ENCODE peak calls at places on chromosomes 13 and 19, in five cellular contexts. I is GM12865, C is tibial nerve, A is HCT116, S is choroid plexus epithelial cell. T is an unnamed sample.

GRCh38 chr13:102670130-102670529 is 24.7 kb downstream of the METTL21C start:
- DNase-seq in I (no peak), C (no peak), A (no peak), S (no peak), T (no peak)

GRCh38 chr13:62309904-62310303 is 894.3 kb upstream of the PCDH20 start:
- DNase-seq in I (no peak), C (no peak), A (no peak), S (no peak), T (no peak)

GRCh38 chr19:4297901-4298771 is 4.1 kb downstream of the TMIGD2 start:
- DNase-seq in I (no peak), C (no peak), A (no peak), S (no peak), T (no peak)

GRCh38 chr13:90899411-90899810 is 448.1 kb upstream of the MIR17HG start:
- DNase-seq in I (no peak), C (no peak), A (no peak), S (no peak), T (peak; percentile 35)

GRCh38 chr19:39993605-39994004 is 3.3 kb upstream of the ZNF546 start:
- DNase-seq in I (no peak), C (no peak), A (no peak), S (no peak), T (no peak)

GRCh38 chr19:53365899-53366493 is 491 bp downstream of the ZNF525 start:
- DNase-seq in I (peak; percentile 60), C (no peak), A (no peak), S (no peak), T (no peak)

GRCh38 chr19:3849092-3849491 is 19.7 kb downstream of the ZFR2 start:
- DNase-seq in I (peak; percentile 64), C (no peak), A (peak; percentile 65), S (peak; percentile 23), T (no peak)

GRCh38 chr19:7506385-7507328 is 9.2 kb upstream of the ZNF358 start:
- DNase-seq in I (peak; percentile 68), C (peak; percentile 82), A (peak; percentile 99), S (peak; percentile 79), T (peak; percentile 88)

GRCh38 chr19:2059422-2060201 is 8.6 kb upstream of the MKNK2 start:
- DNase-seq in I (no peak), C (no peak), A (peak; percentile 83), S (peak; percentile 85), T (no peak)

GRCh38 chr19:17121736-17122293 is 46.2 kb downstream of the MYO9B start:
- DNase-seq in I (peak; percentile 70), C (no peak), A (no peak), S (peak; percentile 30), T (no peak)

GRCh38 chr19:6536138-6536671 is 5.4 kb downstream of the TNFSF9 start:
- DNase-seq in I (peak; percentile 99), C (no peak), A (peak; percentile 91), S (peak; percentile 51), T (no peak)

GRCh38 chr19:29596885-29597525 is 9.1 kb upstream of the POP4 start:
- DNase-seq in I (no peak), C (no peak), A (no peak), S (peak; percentile 48), T (no peak)

GRCh38 chr19:3365447-3366103 is 808 bp upstream of the NFIC start:
- DNase-seq in I (peak; percentile 67), C (peak; percentile 64), A (peak; percentile 40), S (peak; percentile 73), T (no peak)

GRCh38 chr19:5478241-5478924 is 23.2 kb downstream of the ZNRF4 start:
- DNase-seq in I (no peak), C (no peak), A (no peak), S (no peak), T (no peak)

GRCh38 chr19:8526345-8527062 is 12.5 kb upstream of the ZNF414 start:
- DNase-seq in I (peak; percentile 83), C (peak; percentile 91), A (peak; percentile 75), S (peak; percentile 93), T (no peak)

GRCh38 chr13:74644239-74644638 is 510.0 kb upstream of the KLF12 start:
- DNase-seq in I (no peak), C (no peak), A (no peak), S (peak; percentile 67), T (peak; percentile 7)

GRCh38 chr19:10111405-10111811 is at the start of gene P2RY11:
- DNase-seq in I (peak; percentile 79), C (no peak), A (no peak), S (no peak), T (no peak)

GRCh38 chr13:69683921-69684663 is 423.5 kb upstream of the ATXN8OS start:
- DNase-seq in I (peak; percentile 29), C (no peak), A (no peak), S (no peak), T (no peak)

GRCh38 chr19:40783711-40784110 is 5.7 kb downstream of the RAB4B start:
- DNase-seq in I (no peak), C (no peak), A (no peak), S (no peak), T (no peak)

GRCh38 chr13:41004875-41005693 is 14.0 kb downstream of the ELF1 start:
- DNase-seq in I (peak; percentile 89), C (no peak), A (no peak), S (peak; percentile 36), T (no peak)

GRCh38 chr13:114101325-114101821 is 31.1 kb downstream of the RASA3 start:
- DNase-seq in I (no peak), C (no peak), A (no peak), S (no peak), T (no peak)

GRCh38 chr19:4149518-4150288 is 3.7 kb upstream of the CREB3L3 start:
- DNase-seq in I (no peak), C (no peak), A (no peak), S (no peak), T (no peak)

GRCh38 chr13:47004552-47004951 is 107.7 kb upstream of the HTR2A start:
- DNase-seq in I (no peak), C (no peak), A (no peak), S (no peak), T (no peak)

GRCh38 chr19:55600336-55601028 is 394 bp downstream of the ZNF524 start:
- DNase-seq in I (no peak), C (no peak), A (no peak), S (no peak), T (no peak)

GRCh38 chr13:59566544-59566943 is 597.2 kb downstream of the DIAPH3 start:
- DNase-seq in I (no peak), C (no peak), A (no peak), S (no peak), T (no peak)

GRCh38 chr13:76921516-76921915 is 26.8 kb upstream of the ACOD1 start:
- DNase-seq in I (no peak), C (no peak), A (no peak), S (no peak), T (no peak)

GRCh38 chr19:10191347-10191746 is 3.4 kb downstream of the DNMT1 start:
- DNase-seq in I (no peak), C (peak; percentile 51), A (no peak), S (peak; percentile 87), T (no peak)

GRCh38 chr13:92716749-92717148 is 509.9 kb upstream of the GPC6 start:
- DNase-seq in I (no peak), C (peak; percentile 5), A (no peak), S (peak; percentile 42), T (no peak)

GRCh38 chr19:11194173-11194572 is 3.2 kb downstream of the KANK2 start:
- DNase-seq in I (no peak), C (no peak), A (no peak), S (no peak), T (no peak)

GRCh38 chr19:11195169-11195568 is 2.2 kb downstream of the KANK2 start:
- DNase-seq in I (peak; percentile 49), C (no peak), A (no peak), S (peak; percentile 31), T (no peak)

GRCh38 chr19:11191934-11192333 is 5.4 kb downstream of the KANK2 start:
- DNase-seq in I (peak; percentile 66), C (no peak), A (no peak), S (no peak), T (no peak)

GRCh38 chr19:11194657-11195056 is 2.7 kb downstream of the KANK2 start:
- DNase-seq in I (no peak), C (no peak), A (no peak), S (peak; percentile 25), T (no peak)

DNA sequence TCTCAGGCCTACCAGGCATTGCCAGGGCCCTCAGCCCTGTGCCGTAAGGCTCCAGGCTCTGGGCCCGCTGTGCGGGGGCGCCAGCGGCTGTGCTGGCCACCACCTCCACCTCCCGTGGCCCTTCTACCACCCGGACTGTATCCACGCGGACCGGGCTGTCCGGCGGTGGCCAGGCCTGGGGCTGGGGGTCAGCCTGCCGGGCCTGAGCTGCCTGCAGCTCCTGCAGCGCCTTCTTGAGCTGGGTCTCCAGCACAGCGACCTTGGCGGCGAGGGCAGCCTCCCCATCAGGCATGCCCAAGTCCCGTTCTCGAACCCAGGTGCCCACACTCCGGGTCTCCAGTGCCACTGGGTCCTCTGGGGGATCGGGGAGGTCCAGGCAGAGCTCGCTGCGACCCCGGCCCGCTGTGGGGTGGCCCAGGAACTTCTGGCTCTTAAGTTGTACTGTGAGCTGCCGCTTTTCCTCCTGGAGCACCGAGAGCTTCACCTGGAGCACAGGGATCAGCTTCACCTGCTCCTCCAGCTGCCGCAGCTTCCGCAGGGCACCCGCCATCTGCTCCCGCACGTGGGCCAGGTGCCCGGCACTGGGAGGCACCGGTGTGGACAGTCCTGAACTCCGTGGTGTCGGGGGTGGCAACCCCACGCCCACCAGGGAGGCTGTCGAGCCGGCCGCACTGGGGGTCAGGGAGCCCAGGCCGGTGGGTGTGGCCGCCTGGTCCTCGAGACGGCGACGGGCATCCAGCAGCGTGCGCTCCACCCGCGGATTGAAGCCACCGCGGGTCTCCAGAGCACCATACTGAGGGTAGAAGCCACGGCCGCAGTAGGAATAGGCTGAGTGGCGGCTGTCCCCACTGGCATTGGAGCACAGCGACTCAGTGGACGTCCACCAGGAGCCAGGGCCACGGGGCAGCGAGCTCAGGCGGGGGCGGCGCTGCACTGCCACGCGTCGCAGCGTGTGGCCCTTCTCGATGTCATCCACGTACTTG is 4.1 kb downstream of the KANK2 start:
- DNase-seq in I (no peak), C (no peak), A (no peak), S (no peak), T (no peak)
- H3K4me3 ChIP-seq in I (no peak overlapping the region), C (no peak overlapping the region), A (no peak overlapping the region), S (no peak overlapping the region), T (no peak overlapping the region)

GRCh38 chr13:51603716-51604115 is 19.5 kb downstream of the WDFY2 start:
- DNase-seq in I (no peak), C (no peak), A (no peak), S (no peak), T (no peak)

GRCh38 chr13:51601601-51602348 is 17.5 kb downstream of the WDFY2 start:
- DNase-seq in I (no peak), C (no peak), A (no peak), S (no peak), T (no peak)

GRCh38 chr13:51594432-51594831 is 10.2 kb downstream of the WDFY2 start:
- DNase-seq in I (no peak), C (no peak), A (no peak), S (no peak), T (no peak)

GRCh38 chr13:51600703-51601102 is 16.4 kb downstream of the WDFY2 start:
- DNase-seq in I (no peak), C (no peak), A (no peak), S (no peak), T (no peak)

GRCh38 chr13:51599444-51600176 is 15.3 kb downstream of the WDFY2 start:
- DNase-seq in I (no peak), C (no peak), A (no peak), S (no peak), T (no peak)
- TF ChIP-seq CTCF in I (peak; percentile 13), C (no peak), A (no peak), S (peak; percentile 9), T (no peak)

GRCh38 chr19:36775768-36776167 is 3.2 kb upstream of the ZNF850 start:
- DNase-seq in I (no peak), C (no peak), A (no peak), S (peak; percentile 44), T (no peak)
- H3K4me3 ChIP-seq in I (no peak overlapping the region), C (no peak overlapping the region), A (no peak overlapping the region), S (peak overlapping the region; percentile 50), T (peak overlapping the region; percentile 5)

GRCh38 chr13:26656919-26657318 is 99.4 kb downstream of the WASF3 start:
- DNase-seq in I (peak; percentile 18), C (no peak), A (no peak), S (peak; percentile 70), T (no peak)
- TF ChIP-seq CTCF in I (no peak), C (no peak), A (no peak), S (peak; percentile 42), T (peak; percentile 44)